ENCODE peak calls at places on chromosomes 7 and 10, in four cellular contexts. T is BE2C, M is breast epithelium, W is lung. V is an unnamed sample.

GRCh38 chr10:52491246-52492000 is 177.3 kb downstream of the DKK1 start:
- DNase-seq in W (no peak), M (no peak), T (no peak), V (no peak)

GRCh38 chr7:157594306-157594705 is 257.5 kb downstream of the DNAJB6 start:
- DNase-seq in T (no peak), W (no peak), M (no peak), V (no peak)

GRCh38 chr10:124264711-124265390 is 153.9 kb downstream of the OAT start:
- DNase-seq in T (no peak), W (no peak), M (no peak), V (no peak)

GRCh38 chr10:96170212-96170611 is 40.1 kb downstream of the ZNF518A start:
- DNase-seq in W (no peak), T (no peak), M (no peak), V (no peak)

GRCh38 chr10:116292493-116292892 is 19.5 kb upstream of the GFRA1 start:
- DNase-seq in W (no peak), T (no peak), M (no peak), V (no peak)

GRCh38 chr7:42167206-42167913 is 69.6 kb downstream of the GLI3 start:
- DNase-seq in M (no peak), W (no peak), T (no peak), V (no peak)

GRCh38 chr10:123559066-123559822 is 106.9 kb upstream of the GPR26 start:
- DNase-seq in T (peak; percentile 66), M (peak; percentile 76), W (peak; percentile 68), V (peak; percentile 92)

GRCh38 chr7:148261996-148262688 is 328.4 kb upstream of the C7orf33 start:
- DNase-seq in T (no peak), M (no peak), W (no peak), V (no peak)

GRCh38 chr7:69428089-69428488 is 170.2 kb upstream of the AUTS2 start:
- DNase-seq in W (no peak), M (no peak), T (no peak), V (no peak)

GRCh38 chr10:123556736-123557135 is 109.4 kb upstream of the GPR26 start:
- DNase-seq in W (peak; percentile 25), T (no peak), M (no peak), V (no peak)

GRCh38 chr7:94449151-94449725 is 54.5 kb downstream of the COL1A2 start:
- DNase-seq in T (no peak), W (no peak), M (no peak), V (no peak)

GRCh38 chr7:3897430-3898385 is 596.7 kb downstream of the SDK1 start:
- DNase-seq in M (no peak), W (no peak), T (peak; percentile 17), V (no peak)

GRCh38 chr7:77351539-77352004 is 64.6 kb downstream of the GSAP start:
- DNase-seq in M (no peak), W (no peak), T (no peak), V (no peak)

GRCh38 chr7:1825877-1826741 is 156.0 kb downstream of the ELFN1 start:
- DNase-seq in W (no peak), T (no peak), M (peak; percentile 46), V (peak; percentile 35)

GRCh38 chr10:3805227-3805790 is 20.3 kb upstream of the KLF6 start:
- DNase-seq in T (no peak), M (no peak), W (no peak), V (no peak)

GRCh38 chr10:43322321-43322720 is 49.1 kb upstream of the FXYD4 start:
- DNase-seq in T (no peak), W (peak; percentile 52), M (no peak), V (no peak)

GRCh38 chr10:3573498-3573897 is 211.5 kb downstream of the KLF6 start:
- DNase-seq in T (no peak), W (no peak), M (no peak), V (no peak)

GRCh38 chr10:77794256-77795142 is 132.1 kb downstream of the DLG5 start:
- DNase-seq in T (no peak), M (no peak), W (no peak), V (no peak)

GRCh38 chr7:73341877-73342276 is 13.9 kb downstream of the FKBP6 start:
- DNase-seq in W (no peak), T (no peak), M (no peak), V (no peak)

GRCh38 chr7:82202107-82202506 is 241.5 kb downstream of the CACNA2D1 start:
- DNase-seq in T (no peak), M (no peak), W (no peak), V (no peak)

GRCh38 chr10:67780759-67781538 is 57.0 kb downstream of the DNAJC12 start:
- DNase-seq in W (peak; percentile 6), M (no peak), T (no peak), V (no peak)

GRCh38 chr10:132884691-132885271 is 57.6 kb downstream of the CFAP46 start:
- DNase-seq in T (no peak), W (no peak), M (peak; percentile 46), V (no peak)

GRCh38 chr10:20494474-20494873 is 402.6 kb downstream of the NEBL start:
- DNase-seq in M (no peak), T (no peak), W (no peak), V (no peak)

GRCh38 chr10:69635428-69636272 is 5.6 kb downstream of the FAM241B start:
- DNase-seq in M (no peak), T (no peak), W (no peak), V (no peak)

GRCh38 chr10:69638642-69639041 is 8.6 kb downstream of the FAM241B start:
- DNase-seq in T (no peak), M (no peak), W (no peak), V (no peak)

GRCh38 chr10:69634759-69635425 is 4.8 kb downstream of the FAM241B start:
- DNase-seq in W (no peak), M (no peak), T (no peak), V (no peak)

GRCh38 chr10:69636273-69636575 is 6.2 kb downstream of the FAM241B start:
- DNase-seq in W (no peak), M (no peak), T (no peak), V (no peak)

DNA sequence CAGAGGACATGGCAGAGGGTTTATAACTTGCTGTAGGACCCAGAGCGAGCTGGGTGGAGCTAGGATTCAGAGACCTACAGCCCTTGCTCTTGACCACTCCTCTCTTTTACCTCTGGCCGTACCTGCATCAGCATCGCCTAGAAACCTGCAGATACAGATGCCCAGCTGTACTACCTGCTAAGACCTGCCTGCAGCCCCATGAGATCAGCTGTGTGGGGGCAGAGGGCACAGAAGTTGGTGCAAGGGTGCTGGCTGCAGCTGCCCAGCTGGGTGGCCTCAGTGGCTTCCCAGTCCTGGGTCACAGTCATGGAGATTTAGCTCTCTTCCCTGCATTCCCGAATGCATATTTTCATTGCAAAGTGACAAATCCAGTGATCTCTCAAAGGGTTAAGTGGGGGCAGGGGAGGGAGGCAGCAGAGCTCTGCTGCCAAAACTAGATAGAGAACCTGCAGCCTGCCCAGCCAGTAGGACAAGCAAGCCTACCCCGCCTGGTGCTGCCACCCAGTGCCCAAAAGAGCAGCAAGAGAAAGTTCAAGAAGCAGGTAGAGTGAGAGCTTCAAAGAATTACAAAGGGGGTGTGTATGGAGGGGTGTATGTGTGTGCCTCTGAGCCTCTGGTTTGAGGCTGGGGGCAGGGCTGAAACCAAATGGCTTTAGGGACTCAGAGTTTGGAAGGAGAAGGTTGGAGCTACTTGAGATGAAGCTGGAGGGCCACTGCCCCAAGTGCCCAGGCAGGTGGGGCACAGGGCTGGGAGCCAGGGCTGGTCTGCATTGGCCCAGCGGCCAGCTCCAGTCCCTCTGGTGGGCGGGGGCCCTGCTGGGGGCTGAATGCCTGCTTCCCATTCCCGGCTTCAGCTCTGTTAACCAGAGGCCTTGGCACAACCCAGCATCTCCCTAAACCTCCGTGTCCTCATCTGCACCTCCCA is 6.8 kb downstream of the FAM241B start:
- DNase-seq in M (peak; percentile 49), W (no peak), T (no peak), V (no peak)
- TF ChIP-seq CTCF in M (no peak), W (no peak), T (peak; percentile 39), V (no peak)

GRCh38 chr10:105793071-105793470 is 1152.0 kb downstream of the SORCS3 start:
- DNase-seq in T (no peak), W (no peak), M (no peak), V (no peak)

GRCh38 chr10:105800626-105801025 is 1159.5 kb downstream of the SORCS3 start:
- DNase-seq in M (no peak), T (no peak), W (no peak), V (no peak)

GRCh38 chr10:105803206-105803605 is 1162.1 kb downstream of the SORCS3 start:
- DNase-seq in W (no peak), T (no peak), M (no peak), V (no peak)

DNA sequence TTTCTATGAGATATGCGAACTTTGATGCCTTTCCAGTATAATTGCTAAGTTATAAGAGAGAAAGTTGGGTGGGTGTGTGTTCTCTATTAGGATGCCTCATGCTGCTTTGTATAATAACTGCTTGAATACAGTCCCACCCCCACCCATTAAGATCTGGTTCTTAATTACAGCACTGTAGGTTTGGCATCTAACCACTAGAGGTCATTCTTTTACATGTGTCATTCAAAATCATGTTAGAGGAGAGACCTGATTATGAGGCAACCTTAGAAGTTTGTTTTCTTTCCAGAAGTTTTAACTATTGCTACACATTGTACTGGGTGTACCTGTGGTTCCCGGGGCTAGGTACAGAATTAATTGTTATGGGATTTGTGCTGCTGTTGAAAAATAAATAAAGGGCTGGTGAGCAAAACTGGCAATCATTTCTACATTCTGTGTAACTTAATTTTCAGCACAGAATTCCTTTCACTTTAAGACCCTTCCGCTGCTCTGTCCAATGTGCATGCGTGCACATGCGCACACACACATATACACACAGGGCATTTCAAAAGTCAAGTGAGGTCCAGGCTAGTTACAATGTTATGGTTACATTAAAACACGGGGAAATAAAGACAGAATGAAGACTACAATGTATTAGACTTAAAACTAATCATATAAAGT is 1156.3 kb downstream of the SORCS3 start:
- DNase-seq in W (no peak), M (no peak), T (no peak), V (no peak)
- TF ChIP-seq CTCF in W (peak; percentile 14), M (no peak), T (peak; percentile 50), V (peak; percentile 52)

GRCh38 chr7:137590071-137590470 is 246.5 kb upstream of the PTN start:
- DNase-seq in T (no peak), M (no peak), W (no peak), V (no peak)

GRCh38 chr7:137597856-137598255 is 248.9 kb downstream of the DGKI start:
- DNase-seq in W (no peak), T (no peak), M (no peak), V (no peak)

GRCh38 chr7:137591444-137591843 is 247.9 kb upstream of the PTN start:
- DNase-seq in T (no peak), M (no peak), W (no peak), V (no peak)

GRCh38 chr7:137590686-137591255 is 247.2 kb upstream of the PTN start:
- DNase-seq in T (no peak), M (no peak), W (no peak), V (no peak)

DNA sequence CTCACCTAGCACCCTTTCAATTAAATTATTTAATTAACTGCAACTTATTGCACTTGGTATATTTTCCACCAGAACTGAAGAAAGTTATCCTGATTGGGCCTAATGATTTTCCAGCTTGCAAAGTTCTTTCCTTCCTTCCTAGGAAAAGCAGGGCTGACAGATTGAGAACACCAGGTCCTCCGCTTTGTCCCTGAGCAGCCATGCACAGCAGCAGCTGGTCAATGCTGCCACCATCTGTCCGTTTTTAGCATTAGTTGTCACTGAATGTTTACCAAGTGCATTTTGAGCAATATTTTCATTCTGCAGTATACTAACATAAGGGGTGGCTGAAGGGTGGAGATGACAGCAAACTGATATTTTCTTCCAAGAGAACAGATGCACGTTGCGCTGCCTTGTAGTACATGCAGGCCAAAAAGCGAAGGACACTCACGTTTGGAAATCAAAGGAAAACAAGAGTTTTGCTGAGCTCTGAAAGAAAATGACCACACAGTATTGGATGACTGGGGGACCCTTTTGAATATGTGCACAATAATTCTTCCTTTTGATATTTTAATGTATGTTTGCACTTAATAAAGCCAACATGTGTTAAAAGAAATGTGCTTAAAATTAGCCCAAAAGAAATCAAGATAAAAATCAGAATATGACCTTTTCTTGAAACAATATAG is 248.8 kb upstream of the PTN start:
- DNase-seq in W (peak; percentile 45), M (no peak), T (peak; percentile 75), V (peak; percentile 62)
- TF ChIP-seq CTCF in W (peak; percentile 43), M (peak; percentile 32), T (peak; percentile 96), V (peak; percentile 86)

GRCh38 chr10:75111367-75111905 is at the start of gene SAMD8:
- DNase-seq in W (peak; percentile 95), T (peak; percentile 96), M (peak; percentile 97), V (peak; percentile 91)
- TF ChIP-seq CTCF in W (no peak), T (peak; percentile 12), M (peak; percentile 40), V (peak; percentile 65)